ENCODE peak calls at places on chromosomes 11 and 22, in four cellular contexts. Y, L, I and E are unnamed samples.

GRCh38 chr11:63762662-63763505 is 5.7 kb downstream of the ZFTA start:
- DNase-seq in Y (no peak), L (no peak), I (no peak), E (no peak)

GRCh38 chr11:118689503-118689851 is 10.0 kb upstream of the TREH start:
- DNase-seq in Y (no peak), L (no peak), I (no peak), E (no peak)

GRCh38 chr11:70409871-70410270 is 11.5 kb downstream of the CTTN start:
- DNase-seq in Y (no peak), L (no peak), I (no peak), E (no peak)

GRCh38 chr22:41511521-41511968 is 32.7 kb downstream of the POLR3H start:
- DNase-seq in Y (no peak), L (no peak), I (no peak), E (no peak)

GRCh38 chr11:32109138-32109537 is 18.3 kb downstream of the RCN1 start:
- DNase-seq in Y (no peak), L (no peak), I (no peak), E (no peak)

GRCh38 chr11:16363709-16364108 is 7.4 kb upstream of the SOX6 start:
- DNase-seq in Y (no peak), L (no peak), I (no peak), E (no peak)

GRCh38 chr11:69240332-69241074 is 53.5 kb upstream of the MYEOV start:
- DNase-seq in Y (no peak), L (no peak), I (no peak), E (no peak)

GRCh38 chr11:94330789-94331188 is 26.4 kb downstream of the IZUMO1R start:
- DNase-seq in Y (no peak), L (no peak), I (no peak), E (no peak)

GRCh38 chr11:46896719-46897406 is 21.5 kb downstream of the LRP4 start:
- DNase-seq in Y (no peak), L (peak), I (no peak), E (peak)

GRCh38 chr22:27992294-27993165 is 73.5 kb upstream of the PITPNB start:
- DNase-seq in Y (no peak), L (no peak), I (no peak), E (no peak)

GRCh38 chr11:1473011-1473628 is 13.5 kb downstream of the MOB2 start:
- DNase-seq in Y (no peak), L (no peak), I (no peak), E (no peak)

DNA sequence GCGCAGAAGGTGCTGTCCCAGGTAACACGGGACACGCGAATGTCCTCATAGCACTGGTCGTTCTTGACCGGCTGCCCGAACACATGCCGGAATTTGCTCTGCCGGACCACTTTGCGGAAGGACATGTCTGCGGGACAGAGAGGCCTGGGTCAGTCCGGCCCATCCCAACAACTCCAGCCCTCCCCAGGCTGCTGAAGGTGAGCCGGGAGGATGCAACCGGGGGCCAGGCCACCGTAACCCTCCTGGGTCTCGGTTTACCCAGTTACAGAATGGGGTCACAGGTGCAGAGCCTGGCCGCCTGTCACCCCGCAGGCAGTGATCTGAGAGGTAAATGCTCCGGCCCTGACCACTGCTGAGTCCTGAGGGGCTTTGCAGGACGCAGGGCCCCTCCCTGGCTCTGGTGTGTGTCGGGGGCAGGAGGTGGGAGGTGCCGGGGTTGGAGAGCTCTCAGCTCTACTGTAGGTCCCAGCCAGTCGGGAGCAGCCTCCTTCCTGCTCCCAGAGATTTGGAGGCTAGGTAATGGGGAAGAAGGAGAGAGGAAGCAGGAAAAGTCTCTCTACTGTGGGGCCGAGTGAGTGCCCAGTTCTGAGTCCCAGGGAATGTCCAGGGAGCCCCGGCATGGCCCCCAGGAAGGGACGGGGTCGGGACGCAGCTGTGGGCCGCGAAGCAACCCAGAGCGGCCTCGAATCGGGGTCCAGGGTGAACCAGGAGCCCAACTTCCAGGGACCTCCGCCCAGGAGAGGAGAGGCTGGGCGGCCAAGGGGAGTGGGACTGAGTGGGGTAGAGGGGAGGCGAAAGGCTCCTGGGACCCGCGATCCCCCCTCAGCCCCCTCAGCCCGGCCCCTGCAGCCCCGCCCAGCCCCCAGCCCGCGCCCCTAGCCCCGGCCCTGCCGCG is 525 bp downstream of the CORO1B start:
- DNase-seq in Y (no peak), L (no peak), I (peak), E (no peak)
- TF ChIP-seq POLR2A in Y (peak), L (no peak), I (no peak), E (no peak)

GRCh38 chr11:114166897-114167323 is 107.4 kb downstream of the ZBTB16 start:
- DNase-seq in Y (no peak), L (no peak), I (no peak), E (no peak)
- TF ChIP-seq REST in Y (no peak), L (no peak), I (no peak), E (no peak)

DNA sequence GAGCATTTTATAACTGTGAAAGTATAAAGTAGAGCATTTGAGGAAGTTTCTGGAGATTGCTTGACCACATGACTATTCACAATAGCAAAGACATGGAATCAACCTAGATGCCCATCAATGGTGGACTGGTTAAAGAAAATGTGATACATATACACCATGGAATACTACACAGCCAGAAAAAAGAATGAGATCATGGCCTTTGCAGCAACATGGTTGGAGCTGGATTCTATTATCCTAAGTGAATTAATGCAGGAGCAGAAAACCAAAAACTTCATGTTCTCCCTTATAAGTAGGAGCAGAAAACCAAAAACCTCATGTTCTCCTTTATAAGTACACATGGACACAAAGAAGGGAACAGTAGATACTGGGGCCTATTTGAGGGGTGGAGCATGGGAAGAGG is 30.3 kb downstream of the UVRAG start:
- DNase-seq in Y (no peak), L (no peak), I (no peak), E (no peak)
- TF ChIP-seq USF2 in Y (no peak), L (no peak), I (no peak), E (no peak)

DNA sequence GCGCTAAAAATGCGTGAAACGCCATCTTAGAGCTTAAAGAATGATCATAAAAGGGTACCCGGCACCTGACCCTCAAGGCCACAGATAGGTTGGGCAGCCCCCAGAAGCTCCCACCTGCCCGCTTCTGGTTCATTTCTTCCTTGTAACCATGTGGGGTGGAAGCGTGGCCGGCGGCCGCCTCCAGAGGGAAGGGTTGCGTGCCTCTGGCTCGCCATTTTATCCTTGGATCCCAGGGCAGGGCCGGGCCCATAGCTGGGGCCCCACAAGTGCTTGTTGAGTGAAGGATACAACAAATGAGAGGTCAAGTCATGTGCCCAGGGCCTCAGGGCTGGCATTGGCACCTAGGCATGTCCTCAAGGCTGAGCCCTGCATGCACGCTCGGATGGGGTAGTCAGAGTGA is 5.9 kb downstream of the PCNX3 start:
- DNase-seq in Y (no peak), L (no peak), I (no peak), E (no peak)
- TF ChIP-seq POLR2A in Y (peak), L (no peak), I (no peak), E (no peak)

GRCh38 chr11:126341760-126342161 is 13.7 kb upstream of the ST3GAL4 start:
- DNase-seq in Y (no peak), L (no peak), I (no peak), E (no peak)
- TF ChIP-seq REST in Y (no peak), L (no peak), I (no peak), E (no peak)